ENCODE peak calls at places on chromosomes 5 and 9, in six cellular contexts. L, M, D, C, H and X are unnamed samples.

GRCh38 chr9:31588010-31588409 is 796.4 kb upstream of the ACO1 start:
- DNase-seq in L (no peak), M (no peak), D (no peak), C (no peak), H (no peak), X (no peak)

GRCh38 chr5:104045987-104046386 is 483.4 kb upstream of the NUDT12 start:
- DNase-seq in L (no peak), M (no peak), D (no peak), C (no peak), H (no peak), X (no peak)

GRCh38 chr9:72187296-72187695 is 38.1 kb downstream of the GDA start:
- DNase-seq in L (no peak), M (no peak), D (no peak), C (no peak), H (no peak), X (no peak)

GRCh38 chr9:36999728-37000333 is 34.2 kb downstream of the PAX5 start:
- DNase-seq in L (no peak), M (peak; percentile 68), D (no peak), C (peak; percentile 55), H (no peak), X (no peak)

GRCh38 chr5:96016216-96016615 is 54.6 kb upstream of the ELL2 start:
- DNase-seq in L (no peak), M (no peak), D (no peak), C (no peak), H (no peak), X (no peak)

GRCh38 chr9:118222375-118222774 is 518.2 kb downstream of the TLR4 start:
- DNase-seq in L (no peak), M (no peak), D (no peak), C (peak; percentile 46), H (no peak), X (no peak)

GRCh38 chr5:30894811-30895210 is 298.7 kb upstream of the CDH6 start:
- DNase-seq in L (no peak), M (no peak), D (no peak), C (no peak), H (peak; percentile 12), X (no peak)

GRCh38 chr5:139134906-139135305 is 63.3 kb downstream of the SIL1 start:
- DNase-seq in L (no peak), M (no peak), D (no peak), C (no peak), H (no peak), X (no peak)

GRCh38 chr5:122498163-122498562 is 186.1 kb downstream of the SNCAIP start:
- DNase-seq in L (no peak), M (no peak), D (no peak), C (peak; percentile 87), H (no peak), X (no peak)

DNA sequence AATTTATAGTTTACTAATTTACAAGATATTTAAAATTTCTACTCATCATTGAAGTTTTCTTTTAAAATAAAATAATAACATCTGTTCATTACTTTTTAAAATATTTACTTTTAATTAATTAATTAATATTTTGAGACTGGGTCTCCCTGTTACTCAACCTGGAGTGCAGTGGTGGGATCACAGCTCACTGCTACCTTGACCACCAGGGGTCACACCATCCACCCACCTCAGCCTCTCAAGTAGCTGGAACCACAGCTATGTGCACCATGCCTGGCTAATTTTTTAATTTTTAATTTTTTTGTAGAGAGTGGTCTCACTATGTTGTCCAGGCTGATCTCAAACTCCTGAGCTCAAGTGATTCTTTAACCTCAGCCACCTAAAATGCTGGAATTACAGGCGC is 1013.6 kb downstream of the CDH9 start:
- DNase-seq in L (no peak), M (no peak), D (no peak), C (peak; percentile 56), H (no peak), X (no peak)
- TF ChIP-seq CTCF in L (no peak), M (no peak), D (no peak), C (peak; percentile 63), H (no peak), X (no peak)

DNA sequence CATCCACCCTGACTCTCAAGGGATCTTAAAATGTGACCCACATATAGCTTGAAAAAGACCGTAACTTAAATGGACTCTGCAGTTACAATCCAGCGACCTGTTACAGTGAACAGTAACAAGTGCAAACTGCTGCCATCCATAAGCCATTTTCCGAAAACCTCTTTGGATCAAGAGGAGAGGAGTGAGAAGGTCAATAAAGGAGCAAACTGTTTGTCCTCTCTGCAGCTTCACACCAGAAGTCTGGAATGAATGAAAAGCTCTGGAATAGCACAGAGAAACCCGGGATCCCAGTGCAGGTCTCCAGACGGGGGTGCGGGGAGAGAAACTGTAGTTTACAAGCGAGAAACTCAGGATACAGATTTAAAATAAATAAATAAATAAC is 705 bp downstream of the ZDHHC21 start:
- DNase-seq in L (no peak), M (peak; percentile 13), D (no peak), C (no peak), H (no peak), X (no peak)
- H3K4me3 ChIP-seq in L (peak overlapping the region; percentile 68), M (peak overlapping the region; percentile 82), D (peak overlapping the region; percentile 73), C (peak overlapping the region; percentile 82), H (peak overlapping the region; percentile 82), X (peak overlapping the region; percentile 48)

GRCh38 chr5:160685695-160686094 is 166.3 kb downstream of the ATP10B start:
- DNase-seq in L (peak; percentile 0), M (peak; percentile 60), D (peak; percentile 21), C (peak; percentile 75), H (no peak), X (no peak)
- TF ChIP-seq CTCF in L (peak; percentile 7), M (peak; percentile 39), D (peak; percentile 32), C (peak; percentile 89), H (no peak), X (no peak)

GRCh38 chr9:132162764-132163456 is 1.1 kb downstream of the NTNG2 start:
- DNase-seq in L (no peak), M (no peak), D (no peak), C (peak; percentile 39), H (no peak), X (no peak)

GRCh38 chr9:132163457-132163875 is 1.6 kb downstream of the NTNG2 start:
- DNase-seq in L (peak; percentile 9), M (no peak), D (no peak), C (peak; percentile 54), H (no peak), X (no peak)

GRCh38 chr9:132164604-132165362 is 2.9 kb downstream of the NTNG2 start:
- DNase-seq in L (peak; percentile 91), M (no peak), D (no peak), C (no peak), H (peak; percentile 89), X (no peak)

GRCh38 chr9:132161743-132162187 is at the start of gene NTNG2:
- DNase-seq in L (no peak), M (no peak), D (no peak), C (no peak), H (no peak), X (no peak)

GRCh38 chr9:132163876-132164603 is 2.2 kb downstream of the NTNG2 start:
- DNase-seq in L (no peak), M (no peak), D (no peak), C (peak; percentile 63), H (no peak), X (no peak)
- H3K4me3 ChIP-seq in L (no peak overlapping the region), M (no peak overlapping the region), D (no peak overlapping the region), C (peak overlapping the region; percentile 73), H (no peak overlapping the region), X (no peak overlapping the region)

GRCh38 chr5:173451031-173451430 is 122.8 kb upstream of the STC2 start:
- DNase-seq in L (peak; percentile 41), M (peak; percentile 66), D (no peak), C (peak; percentile 80), H (peak; percentile 53), X (no peak)
- TF ChIP-seq CTCF in L (peak; percentile 48), M (peak; percentile 77), D (peak; percentile 30), C (peak; percentile 67), H (peak; percentile 46), X (no peak)

DNA sequence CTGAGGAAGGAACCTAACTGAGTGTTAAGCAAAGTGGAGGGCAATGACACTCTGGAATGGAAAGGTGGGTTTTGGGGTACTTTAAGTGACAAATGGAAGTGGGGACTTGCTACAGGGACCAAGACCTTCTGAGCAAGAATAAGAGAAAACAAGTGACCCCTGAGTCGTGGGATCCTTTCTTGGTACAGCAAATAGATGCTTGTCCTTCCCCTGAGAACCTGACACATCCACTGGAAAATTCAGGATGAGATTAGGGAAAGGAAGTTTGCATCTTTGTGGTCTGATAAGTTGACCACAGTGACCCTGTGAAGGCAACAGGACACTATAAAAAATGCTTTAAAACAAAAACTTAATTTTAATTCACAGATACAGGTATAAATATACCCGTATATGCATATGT is 1.8 kb upstream of the IRF1 start:
- DNase-seq in L (no peak), M (no peak), D (no peak), C (no peak), H (no peak), X (no peak)
- H3K4me3 ChIP-seq in L (no peak overlapping the region), M (no peak overlapping the region), D (no peak overlapping the region), C (peak overlapping the region; percentile 80), H (no peak overlapping the region), X (no peak overlapping the region)

DNA sequence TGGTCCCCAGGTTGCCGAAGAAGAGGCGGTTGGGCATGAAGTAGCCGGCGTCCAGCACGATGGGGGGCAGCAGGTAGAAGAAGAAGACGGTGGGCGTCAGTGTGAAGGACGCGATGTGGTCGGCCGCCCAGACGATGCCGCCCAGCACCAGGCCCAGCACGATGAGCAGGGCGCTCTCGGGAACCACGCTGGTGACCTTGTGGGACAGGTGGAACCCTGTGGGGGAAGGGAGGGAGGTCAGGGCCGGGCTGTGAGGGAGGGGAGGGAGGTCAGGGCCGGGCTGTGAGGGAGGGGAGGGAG is 32.4 kb downstream of the SLC9A3 start:
- DNase-seq in L (no peak), M (no peak), D (no peak), C (no peak), H (no peak), X (no peak)
- TF ChIP-seq CTCF in L (no peak), M (no peak), D (no peak), C (no peak), H (no peak), X (no peak)

GRCh38 chr9:98220911-98221310 is 28.5 kb upstream of the CORO2A start:
- DNase-seq in L (no peak), M (no peak), D (no peak), C (peak; percentile 32), H (no peak), X (no peak)

GRCh38 chr9:98217255-98217654 is 24.8 kb upstream of the CORO2A start:
- DNase-seq in L (no peak), M (no peak), D (no peak), C (no peak), H (no peak), X (no peak)

GRCh38 chr9:98219364-98219716 is 26.9 kb upstream of the CORO2A start:
- DNase-seq in L (no peak), M (no peak), D (no peak), C (no peak), H (no peak), X (no peak)

GRCh38 chr9:98219794-98220370 is 27.4 kb upstream of the CORO2A start:
- DNase-seq in L (no peak), M (no peak), D (no peak), C (no peak), H (no peak), X (no peak)

GRCh38 chr9:98218562-98219363 is 26.3 kb upstream of the CORO2A start:
- DNase-seq in L (no peak), M (no peak), D (no peak), C (peak; percentile 92), H (no peak), X (no peak)
- H3K4me3 ChIP-seq in L (no peak overlapping the region), M (no peak overlapping the region), D (no peak overlapping the region), C (peak overlapping the region; percentile 2), H (no peak overlapping the region), X (no peak overlapping the region)